ENCODE peak calls at places on chromosomes 3 and 15, in six cellular contexts. Q is ACHN; O is pulmonary artery endothelial cell; L is activated CD4-positive, alpha-beta T cell treated with anti-CD3 and anti-CD28 coated beads, Interleukin-2, amount 50 U/mL, for 48 hours; I is hypothalamus; J is activated gamma-delta T cell. F is an unnamed sample.

GRCh38 chr15:63156708-63157065 is 590 bp downstream of the RPS27L start:
- DNase-seq in Q (peak; percentile 79), O (no peak), L (peak; percentile 16), I (no peak), J (no peak), F (peak; percentile 48)

GRCh38 chr15:27358751-27359434 is 387.9 kb downstream of the GABRG3 start:
- DNase-seq in Q (peak; percentile 14), O (no peak), L (peak; percentile 9), I (peak; percentile 5), J (no peak), F (no peak)

GRCh38 chr15:101675015-101675414 is 22.8 kb upstream of the TM2D3 start:
- DNase-seq in Q (no peak), O (no peak), L (no peak), I (no peak), J (no peak), F (peak; percentile 73)

GRCh38 chr15:78752492-78753358 is 58.5 kb downstream of the ADAMTS7 start:
- DNase-seq in Q (no peak), O (no peak), L (no peak), I (no peak), J (no peak), F (no peak)

GRCh38 chr3:186691676-186692075 is 25.5 kb upstream of the KNG1 start:
- DNase-seq in Q (no peak), O (no peak), L (no peak), I (no peak), J (no peak), F (no peak)

GRCh38 chr3:355622-356021 is 159.1 kb downstream of the CHL1 start:
- DNase-seq in Q (peak; percentile 63), O (no peak), L (no peak), I (no peak), J (no peak), F (no peak)

GRCh38 chr3:9915252-9916141 is 1.4 kb upstream of the IL17RC start:
- DNase-seq in Q (peak; percentile 51), O (no peak), L (peak; percentile 53), I (peak; percentile 30), J (peak; percentile 18), F (peak; percentile 74)

GRCh38 chr3:57793737-57794187 is 37.7 kb downstream of the SLMAP start:
- DNase-seq in Q (no peak), O (no peak), L (no peak), I (no peak), J (no peak), F (peak; percentile 16)

F was measured in lung microvascular endothelial cell.